ENCODE peak calls at places on chromosome 15, in eight cellular contexts. One of them, this sample, is unnamed.

GRCh38 chr15:100733088-100733487 is 130.7 kb downstream of the ASB7 start:
- DNase-seq in endothelial cell: no peak
- DNase-seq in NCI-H1436: no peak
- DNase-seq in NCI-H460: no peak
- DNase-seq in Kasumi-1: no peak
- DNase-seq in body of pancreas: no peak
- DNase-seq in SIG-M5: no peak
- DNase-seq in head of caudate nucleus: no peak
- DNase-seq in this sample: no peak

GRCh38 chr15:78440375-78441373 is 2.7 kb downstream of the IREB2 start:
- DNase-seq in endothelial cell: no peak
- DNase-seq in NCI-H1436: no peak
- DNase-seq in NCI-H460: no peak
- DNase-seq in Kasumi-1: no peak
- DNase-seq in body of pancreas: no peak
- DNase-seq in SIG-M5: no peak
- DNase-seq in head of caudate nucleus: no peak
- DNase-seq in this sample: no peak

GRCh38 chr15:52153900-52154895 is 37.0 kb downstream of the GNB5 start:
- DNase-seq in endothelial cell: no peak
- DNase-seq in NCI-H1436: no peak
- DNase-seq in NCI-H460: no peak
- DNase-seq in Kasumi-1: no peak
- DNase-seq in body of pancreas: no peak
- DNase-seq in SIG-M5: no peak
- DNase-seq in head of caudate nucleus: no peak
- DNase-seq in this sample: no peak

GRCh38 chr15:66827039-66827697 is 125.1 kb downstream of the SMAD6 start:
- DNase-seq in endothelial cell: no peak
- DNase-seq in NCI-H1436: no peak
- DNase-seq in NCI-H460: no peak
- DNase-seq in Kasumi-1: no peak
- DNase-seq in body of pancreas: no peak
- DNase-seq in SIG-M5: no peak
- DNase-seq in head of caudate nucleus: no peak
- DNase-seq in this sample: no peak

GRCh38 chr15:71003314-71003713 is 110.7 kb downstream of the LRRC49 start:
- DNase-seq in endothelial cell: no peak
- DNase-seq in NCI-H1436: no peak
- DNase-seq in NCI-H460: no peak
- DNase-seq in Kasumi-1: no peak
- DNase-seq in body of pancreas: no peak
- DNase-seq in SIG-M5: no peak
- DNase-seq in head of caudate nucleus: no peak
- DNase-seq in this sample: peak

GRCh38 chr15:29917600-29918597 is 95.6 kb upstream of the TJP1 start:
- DNase-seq in endothelial cell: no peak
- DNase-seq in NCI-H1436: no peak
- DNase-seq in NCI-H460: no peak
- DNase-seq in Kasumi-1: no peak
- DNase-seq in body of pancreas: no peak
- DNase-seq in SIG-M5: no peak
- DNase-seq in head of caudate nucleus: no peak
- DNase-seq in this sample: peak

GRCh38 chr15:71276355-71276665 is 161.0 kb downstream of the THSD4 start:
- DNase-seq in endothelial cell: no peak
- DNase-seq in NCI-H1436: no peak
- DNase-seq in NCI-H460: no peak
- DNase-seq in Kasumi-1: no peak
- DNase-seq in body of pancreas: no peak
- DNase-seq in SIG-M5: no peak
- DNase-seq in head of caudate nucleus: no peak
- DNase-seq in this sample: no peak

GRCh38 chr15:52178765-52179164 is 12.4 kb downstream of the GNB5 start:
- DNase-seq in endothelial cell: no peak
- DNase-seq in NCI-H1436: no peak
- DNase-seq in NCI-H460: no peak
- DNase-seq in Kasumi-1: no peak
- DNase-seq in body of pancreas: peak
- DNase-seq in SIG-M5: no peak
- DNase-seq in head of caudate nucleus: no peak
- DNase-seq in this sample: no peak

GRCh38 chr15:37951999-37952398 is 17.6 kb downstream of the TMCO5A start:
- DNase-seq in endothelial cell: no peak
- DNase-seq in NCI-H1436: no peak
- DNase-seq in NCI-H460: no peak
- DNase-seq in Kasumi-1: no peak
- DNase-seq in body of pancreas: no peak
- DNase-seq in SIG-M5: no peak
- DNase-seq in head of caudate nucleus: no peak
- DNase-seq in this sample: no peak

GRCh38 chr15:75661041-75661778 is 13.5 kb downstream of the SNX33 start:
- DNase-seq in endothelial cell: no peak
- DNase-seq in NCI-H1436: no peak
- DNase-seq in NCI-H460: peak
- DNase-seq in Kasumi-1: no peak
- DNase-seq in body of pancreas: peak
- DNase-seq in SIG-M5: no peak
- DNase-seq in head of caudate nucleus: no peak
- DNase-seq in this sample: peak

GRCh38 chr15:90989040-90989768 is 5.1 kb downstream of the PRC1 start:
- DNase-seq in endothelial cell: no peak
- DNase-seq in NCI-H1436: no peak
- DNase-seq in NCI-H460: no peak
- DNase-seq in Kasumi-1: peak
- DNase-seq in body of pancreas: no peak
- DNase-seq in SIG-M5: no peak
- DNase-seq in head of caudate nucleus: no peak
- DNase-seq in this sample: no peak

GRCh38 chr15:68208136-68208535 is 3.0 kb upstream of the CALML4 start:
- DNase-seq in endothelial cell: no peak
- DNase-seq in NCI-H1436: no peak
- DNase-seq in NCI-H460: no peak
- DNase-seq in Kasumi-1: no peak
- DNase-seq in body of pancreas: no peak
- DNase-seq in SIG-M5: no peak
- DNase-seq in head of caudate nucleus: no peak
- DNase-seq in this sample: no peak

GRCh38 chr15:59296181-59296617 is 76.5 kb downstream of the MYO1E start:
- DNase-seq in endothelial cell: no peak
- DNase-seq in NCI-H1436: no peak
- DNase-seq in NCI-H460: no peak
- DNase-seq in Kasumi-1: no peak
- DNase-seq in body of pancreas: no peak
- DNase-seq in SIG-M5: no peak
- DNase-seq in head of caudate nucleus: no peak
- DNase-seq in this sample: peak

GRCh38 chr15:58862326-58862725 is 71.2 kb downstream of the SLTM start:
- DNase-seq in endothelial cell: no peak
- DNase-seq in NCI-H1436: no peak
- DNase-seq in NCI-H460: no peak
- DNase-seq in Kasumi-1: no peak
- DNase-seq in body of pancreas: no peak
- DNase-seq in SIG-M5: no peak
- DNase-seq in head of caudate nucleus: no peak
- DNase-seq in this sample: no peak

GRCh38 chr15:81002254-81003022 is 1.7 kb downstream of the TLNRD1 start:
- DNase-seq in endothelial cell: peak
- DNase-seq in NCI-H1436: no peak
- DNase-seq in NCI-H460: no peak
- DNase-seq in Kasumi-1: no peak
- DNase-seq in body of pancreas: peak
- DNase-seq in SIG-M5: no peak
- DNase-seq in head of caudate nucleus: no peak
- DNase-seq in this sample: peak

GRCh38 chr15:101156509-101157159 is 95.2 kb downstream of the CHSY1 start:
- DNase-seq in endothelial cell: no peak
- DNase-seq in NCI-H1436: peak
- DNase-seq in NCI-H460: no peak
- DNase-seq in Kasumi-1: no peak
- DNase-seq in body of pancreas: no peak
- DNase-seq in SIG-M5: no peak
- DNase-seq in head of caudate nucleus: no peak
- DNase-seq in this sample: no peak

GRCh38 chr15:63465104-63465503 is 39.3 kb upstream of the USP3 start:
- DNase-seq in endothelial cell: no peak
- DNase-seq in NCI-H1436: no peak
- DNase-seq in NCI-H460: no peak
- DNase-seq in Kasumi-1: no peak
- DNase-seq in body of pancreas: no peak
- DNase-seq in SIG-M5: no peak
- DNase-seq in head of caudate nucleus: no peak
- DNase-seq in this sample: peak

GRCh38 chr15:34436126-34436955 is 1.3 kb downstream of the GOLGA8A start:
- DNase-seq in endothelial cell: no peak
- DNase-seq in NCI-H1436: no peak
- DNase-seq in NCI-H460: no peak
- DNase-seq in Kasumi-1: no peak
- DNase-seq in body of pancreas: no peak
- DNase-seq in SIG-M5: no peak
- DNase-seq in head of caudate nucleus: no peak
- DNase-seq in this sample: peak

GRCh38 chr15:90268415-90268814 is 2.9 kb downstream of the NGRN start:
- DNase-seq in endothelial cell: no peak
- DNase-seq in NCI-H1436: no peak
- DNase-seq in NCI-H460: no peak
- DNase-seq in Kasumi-1: no peak
- DNase-seq in body of pancreas: no peak
- DNase-seq in SIG-M5: no peak
- DNase-seq in head of caudate nucleus: no peak
- DNase-seq in this sample: no peak

GRCh38 chr15:60717008-60717407 is 238.1 kb upstream of the ICE2 start:
- DNase-seq in endothelial cell: no peak
- DNase-seq in NCI-H1436: no peak
- DNase-seq in NCI-H460: no peak
- DNase-seq in Kasumi-1: no peak
- DNase-seq in body of pancreas: no peak
- DNase-seq in SIG-M5: no peak
- DNase-seq in head of caudate nucleus: no peak
- DNase-seq in this sample: no peak

GRCh38 chr15:38242055-38242454 is 10.6 kb upstream of the SPRED1 start:
- DNase-seq in endothelial cell: no peak
- DNase-seq in NCI-H1436: no peak
- DNase-seq in NCI-H460: no peak
- DNase-seq in Kasumi-1: no peak
- DNase-seq in body of pancreas: no peak
- DNase-seq in SIG-M5: no peak
- DNase-seq in head of caudate nucleus: no peak
- DNase-seq in this sample: no peak

GRCh38 chr15:32982001-32982400 is 212.5 kb downstream of the FMN1 start:
- DNase-seq in endothelial cell: no peak
- DNase-seq in NCI-H1436: no peak
- DNase-seq in NCI-H460: no peak
- DNase-seq in Kasumi-1: no peak
- DNase-seq in body of pancreas: no peak
- DNase-seq in SIG-M5: no peak
- DNase-seq in head of caudate nucleus: no peak
- DNase-seq in this sample: no peak

GRCh38 chr15:64324513-64324912 is 31.5 kb downstream of the CSNK1G1 start:
- DNase-seq in endothelial cell: no peak
- DNase-seq in NCI-H1436: no peak
- DNase-seq in NCI-H460: no peak
- DNase-seq in Kasumi-1: no peak
- DNase-seq in body of pancreas: no peak
- DNase-seq in SIG-M5: no peak
- DNase-seq in head of caudate nucleus: no peak
- DNase-seq in this sample: peak

This sample was measured in fibroblast of lung.